ENCODE peak calls at places on chromosomes 3 and 15, in seven cellular contexts. N is NCI-H774; S is NT2/D1; V is activated naive CD4-positive, alpha-beta T cell; D is activated naive CD8-positive, alpha-beta T cell treated with anti-CD3 and anti-CD28 coated beads, Interleukin-2, amount 50 U/mL, for 24 hours; G is non-pigmented ciliary epithelial cell; Z is NK-92 treated with Interleukin-12 subunit alpha and Interleukin-12 subunit beta, amount 100 ng/mL, for 24 hours. R is an unnamed sample.

GRCh38 chr3:142853270-142854163 is 35.4 kb downstream of the PCOLCE2 start:
- DNase-seq in Z (no peak), G (peak), D (no peak), N (no peak), V (no peak), S (no peak), R (no peak)

GRCh38 chr3:157922614-157923013 is 183.6 kb downstream of the SHOX2 start:
- DNase-seq in V (no peak), D (no peak), G (no peak), N (no peak), Z (no peak), S (no peak), R (no peak)

GRCh38 chr15:82789491-82789890 is 16.4 kb downstream of the FSD2 start:
- DNase-seq in D (no peak), G (no peak), V (no peak), S (no peak), Z (no peak), N (no peak), R (no peak)

GRCh38 chr15:60585743-60586708 is 107.1 kb upstream of the ICE2 start:
- DNase-seq in N (peak), V (no peak), G (peak), S (peak), Z (peak), D (peak), R (no peak)

GRCh38 chr15:71611721-71612016 is 198.7 kb upstream of the NR2E3 start:
- DNase-seq in Z (no peak), N (no peak), S (peak), D (no peak), G (no peak), V (no peak), R (no peak)

GRCh38 chr15:87477759-87478687 is 778.5 kb downstream of the NTRK3 start:
- DNase-seq in V (no peak), D (no peak), N (peak), S (no peak), G (peak), Z (no peak), R (no peak)

GRCh38 chr3:14460342-14461005 is 58.1 kb downstream of the SLC6A6 start:
- DNase-seq in N (no peak), Z (no peak), G (no peak), V (no peak), D (no peak), S (no peak), R (no peak)

GRCh38 chr3:183766107-183766506 is 59.3 kb downstream of the MAP6D1 start:
- DNase-seq in Z (no peak), D (no peak), S (no peak), V (no peak), G (no peak), N (no peak), R (no peak)

GRCh38 chr3:184154909-184155643 is at the start of gene DVL3:
- DNase-seq in G (no peak), Z (peak), D (peak), N (peak), V (no peak), S (no peak), R (no peak)

GRCh38 chr15:67685716-67686115 is 139.6 kb upstream of the SKOR1 start:
- DNase-seq in V (no peak), N (no peak), S (no peak), G (no peak), D (no peak), Z (no peak), R (no peak)

GRCh38 chr15:49852756-49853155 is 231.9 kb downstream of the DTWD1 start:
- DNase-seq in D (no peak), S (no peak), G (no peak), V (no peak), Z (no peak), N (no peak), R (no peak)

GRCh38 chr3:134860141-134860540 is 65.1 kb downstream of the EPHB1 start:
- DNase-seq in G (no peak), Z (no peak), D (no peak), N (no peak), S (no peak), V (no peak), R (no peak)

GRCh38 chr3:55180936-55181535 is 253.2 kb upstream of the LRTM1 start:
- DNase-seq in N (no peak), V (no peak), G (no peak), Z (no peak), S (no peak), D (peak), R (no peak)

GRCh38 chr15:34701536-34701935 is 53.3 kb downstream of the GJD2 start:
- DNase-seq in S (no peak), D (no peak), N (no peak), G (no peak), V (no peak), Z (no peak), R (no peak)

GRCh38 chr3:125032100-125032643 is 23.6 kb downstream of the HEG1 start:
- DNase-seq in D (no peak), S (no peak), N (no peak), Z (no peak), G (no peak), V (no peak), R (no peak)

GRCh38 chr3:194586839-194587238 is 46.4 kb downstream of the TMEM44 start:
- DNase-seq in N (no peak), V (no peak), D (no peak), S (no peak), Z (no peak), G (peak), R (no peak)

GRCh38 chr3:28172748-28173147 is 68.7 kb upstream of the CMC1 start:
- DNase-seq in Z (no peak), V (no peak), S (no peak), D (no peak), N (no peak), G (no peak), R (no peak)

GRCh38 chr3:107798381-107798780 is 275.6 kb downstream of the BBX start:
- DNase-seq in Z (no peak), D (no peak), G (peak), S (no peak), V (no peak), N (no peak), R (no peak)

GRCh38 chr3:129615751-129616281 is 9.3 kb upstream of the PLXND1 start:
- DNase-seq in S (no peak), G (no peak), Z (no peak), D (no peak), V (no peak), N (no peak), R (no peak)

R was measured in esophagus squamous epithelium.